ENCODE peak calls at places on chromosome 9, in five cellular contexts. One of them, this sample, is unnamed.

GRCh38 chr9:37936965-37937364 is 33.0 kb upstream of the SLC25A51 start:
- DNase-seq in NCI-H2081: no peak
- DNase-seq in small intestine: no peak
- DNase-seq in HT1080: no peak
- DNase-seq in NCI-H524: no peak
- DNase-seq in this sample: no peak

GRCh38 chr9:23821400-23822181 is 4.4 kb downstream of the ELAVL2 start:
- DNase-seq in NCI-H2081: peak
- DNase-seq in small intestine: no peak
- DNase-seq in HT1080: no peak
- DNase-seq in NCI-H524: peak
- DNase-seq in this sample: peak

GRCh38 chr9:73151653-73152382 is at the start of gene ANXA1:
- DNase-seq in NCI-H2081: no peak
- DNase-seq in small intestine: peak
- DNase-seq in HT1080: peak
- DNase-seq in NCI-H524: no peak
- DNase-seq in this sample: no peak

GRCh38 chr9:70902705-70903131 is 218.7 kb downstream of the TRPM3 start:
- DNase-seq in NCI-H2081: no peak
- DNase-seq in small intestine: peak
- DNase-seq in HT1080: peak
- DNase-seq in NCI-H524: peak
- DNase-seq in this sample: no peak

GRCh38 chr9:93182572-93182971 is 1.4 kb upstream of the WNK2 start:
- DNase-seq in NCI-H2081: no peak
- DNase-seq in small intestine: peak
- DNase-seq in HT1080: no peak
- DNase-seq in NCI-H524: no peak
- DNase-seq in this sample: no peak

GRCh38 chr9:17229945-17230560 is 95.2 kb downstream of the CNTLN start:
- DNase-seq in NCI-H2081: peak
- DNase-seq in small intestine: no peak
- DNase-seq in HT1080: peak
- DNase-seq in NCI-H524: no peak
- DNase-seq in this sample: no peak

GRCh38 chr9:75200892-75201470 is 112.7 kb downstream of the OSTF1 start:
- DNase-seq in NCI-H2081: peak
- DNase-seq in small intestine: peak
- DNase-seq in HT1080: peak
- DNase-seq in NCI-H524: peak
- DNase-seq in this sample: no peak

GRCh38 chr9:126406075-126406675 is 79.5 kb downstream of the MVB12B start:
- DNase-seq in NCI-H2081: no peak
- DNase-seq in small intestine: no peak
- DNase-seq in HT1080: no peak
- DNase-seq in NCI-H524: no peak
- DNase-seq in this sample: no peak

GRCh38 chr9:92397853-92398252 is 6.5 kb downstream of the OGN start:
- DNase-seq in NCI-H2081: no peak
- DNase-seq in small intestine: no peak
- DNase-seq in HT1080: no peak
- DNase-seq in NCI-H524: no peak
- DNase-seq in this sample: no peak

GRCh38 chr9:83280259-83280658 is 217.3 kb upstream of the RASEF start:
- DNase-seq in NCI-H2081: no peak
- DNase-seq in small intestine: no peak
- DNase-seq in HT1080: peak
- DNase-seq in NCI-H524: no peak
- DNase-seq in this sample: no peak

GRCh38 chr9:104286792-104287191 is 192.7 kb downstream of the SMC2 start:
- DNase-seq in NCI-H2081: no peak
- DNase-seq in small intestine: peak
- DNase-seq in HT1080: peak
- DNase-seq in NCI-H524: no peak
- DNase-seq in this sample: no peak

This sample was measured in NCI-H2171.